ENCODE peak calls at places on chromosomes 3 and 15, in nine cellular contexts. T is NB4, Q is A549, G is brain microvascular endothelial cell, R is BE2C, X is AG10803, D is MM.1S, O is cardiac fibroblast, K is psoas muscle. H is an unnamed sample.

GRCh38 chr15:74226761-74227540 is 9.2 kb upstream of the CCDC33 start:
- DNase-seq in O (no peak), G (no peak), Q (no peak), T (no peak), X (no peak), R (no peak), K (no peak), D (no peak), H (no peak)

GRCh38 chr3:110811050-110811449 is 260.6 kb upstream of the NECTIN3 start:
- DNase-seq in K (no peak), X (peak; percentile 56), O (peak; percentile 56), Q (no peak), D (no peak), T (no peak), R (no peak), G (no peak), H (no peak)

GRCh38 chr3:86785381-86785780 is 205.6 kb downstream of the VGLL3 start:
- DNase-seq in T (no peak), O (peak; percentile 71), Q (no peak), D (no peak), G (no peak), R (no peak), X (peak; percentile 69), K (no peak), H (peak; percentile 64)

GRCh38 chr15:31378363-31378903 is 51.8 kb downstream of the KLF13 start:
- DNase-seq in R (no peak), D (no peak), K (no peak), O (no peak), G (no peak), X (no peak), T (no peak), Q (no peak), H (no peak)

GRCh38 chr3:16398542-16399126 is 114.9 kb downstream of the RFTN1 start:
- DNase-seq in X (no peak), D (no peak), Q (no peak), O (no peak), T (no peak), K (no peak), R (no peak), G (no peak), H (no peak)

GRCh38 chr3:17505856-17506255 is 236.6 kb downstream of the TBC1D5 start:
- DNase-seq in G (no peak), R (no peak), O (peak; percentile 58), T (no peak), K (no peak), D (no peak), Q (no peak), X (peak; percentile 40), H (peak; percentile 48)

GRCh38 chr15:65936317-65936716 is 67.0 kb downstream of the RAB11A start:
- DNase-seq in D (no peak), X (no peak), T (no peak), K (no peak), Q (no peak), G (no peak), O (no peak), R (no peak), H (no peak)

GRCh38 chr3:141530133-141530768 is 43.4 kb downstream of the RASA2 start:
- DNase-seq in X (peak; percentile 79), G (no peak), O (peak; percentile 84), T (peak; percentile 83), D (no peak), Q (no peak), K (no peak), R (no peak), H (peak; percentile 79)

GRCh38 chr3:129627350-129628168 is 21.1 kb upstream of the PLXND1 start:
- DNase-seq in D (peak; percentile 87), O (peak; percentile 94), T (peak; percentile 94), Q (peak; percentile 78), X (peak; percentile 84), R (peak; percentile 84), K (peak; percentile 84), G (peak; percentile 73), H (peak; percentile 93)

DNA sequence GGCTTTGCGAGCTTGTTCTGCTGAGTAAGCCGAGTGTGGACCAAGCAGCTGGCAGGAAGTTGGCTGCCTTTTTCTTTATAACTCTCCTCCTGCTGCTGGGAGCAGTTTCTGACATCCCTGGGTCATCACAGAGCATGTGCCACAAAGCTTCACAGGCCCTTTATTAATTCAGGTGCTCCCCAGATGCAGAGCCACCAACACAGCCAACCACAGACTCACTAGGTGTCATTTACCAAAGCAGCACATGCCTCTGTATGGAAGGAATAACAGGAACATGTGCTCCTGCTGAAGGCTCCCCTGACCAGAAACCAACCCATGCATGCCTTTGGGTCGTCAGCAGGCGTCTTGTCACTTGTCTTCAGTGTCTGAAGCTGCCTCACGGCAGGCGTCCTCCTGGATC is 152.5 kb downstream of the ADAMTS17 start:
- DNase-seq in D (no peak), G (no peak), X (no peak), O (no peak), T (no peak), Q (no peak), R (no peak), K (peak; percentile 23), H (no peak)
- H3K4me3 ChIP-seq in D (no peak overlapping the region), G (no peak overlapping the region), X (no peak overlapping the region), O (no peak overlapping the region), T (no peak overlapping the region), Q (no peak overlapping the region), R (no peak overlapping the region), K (no peak overlapping the region), H (no peak overlapping the region)

GRCh38 chr3:64928683-64929082 is 240.9 kb upstream of the ADAMTS9 start:
- DNase-seq in T (no peak), G (no peak), X (no peak), K (no peak), D (no peak), Q (no peak), O (no peak), R (no peak), H (no peak)
- TF ChIP-seq CTCF in T (no peak), G (no peak), X (no peak), K (peak; percentile 7), D (no peak), Q (no peak), O (no peak), R (no peak), H (no peak)

GRCh38 chr15:57385923-57386390 is 9.7 kb downstream of the CGNL1 start:
- DNase-seq in O (no peak), R (no peak), Q (no peak), X (no peak), G (no peak), D (no peak), T (no peak), K (no peak), H (no peak)

GRCh38 chr15:57382969-57383368 is 6.7 kb downstream of the CGNL1 start:
- DNase-seq in D (no peak), O (no peak), G (no peak), X (no peak), Q (no peak), T (no peak), K (no peak), R (no peak), H (no peak)

GRCh38 chr15:57382222-57382621 is 5.9 kb downstream of the CGNL1 start:
- DNase-seq in X (no peak), Q (no peak), R (no peak), O (no peak), D (no peak), G (no peak), T (no peak), K (no peak), H (no peak)

GRCh38 chr15:57384816-57385215 is 8.5 kb downstream of the CGNL1 start:
- DNase-seq in D (no peak), T (no peak), R (no peak), O (peak; percentile 27), Q (no peak), G (peak; percentile 6), X (no peak), K (no peak), H (peak; percentile 76)

GRCh38 chr15:57384024-57384423 is 7.7 kb downstream of the CGNL1 start:
- DNase-seq in G (no peak), T (no peak), O (no peak), R (no peak), D (no peak), Q (no peak), K (no peak), X (no peak), H (peak; percentile 51)
- H3K4me3 ChIP-seq in G (no peak overlapping the region), T (no peak overlapping the region), O (no peak overlapping the region), R (no peak overlapping the region), D (no peak overlapping the region), Q (no peak overlapping the region), K (no peak overlapping the region), X (no peak overlapping the region), H (no peak overlapping the region)

DNA sequence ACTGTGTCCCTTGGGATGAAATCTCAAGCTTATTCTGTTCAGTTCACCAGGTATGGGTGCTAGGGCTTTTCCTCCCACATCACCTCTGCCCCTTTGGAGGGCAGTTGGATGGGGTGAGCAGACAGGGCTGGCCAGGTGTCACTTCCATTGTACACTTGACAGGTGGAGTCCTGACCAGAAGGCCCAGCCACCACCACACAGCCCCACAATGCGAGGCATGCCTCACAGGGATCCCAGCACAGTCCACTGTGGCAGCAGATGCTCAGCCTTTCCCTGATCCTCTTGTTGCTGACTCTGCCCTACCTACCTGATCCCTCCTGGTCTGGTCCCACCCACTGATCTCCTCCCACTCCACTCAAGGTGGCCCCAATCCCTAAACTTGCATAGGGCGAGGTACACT is 88.2 kb downstream of the ANP32A start:
- DNase-seq in T (no peak), X (no peak), D (no peak), G (no peak), R (no peak), O (no peak), K (no peak), Q (no peak), H (no peak)
- TF ChIP-seq CTCF in T (no peak), X (no peak), D (no peak), G (no peak), R (no peak), O (no peak), K (no peak), Q (no peak), H (no peak)